ENCODE peak calls at places on chromosomes 16 and 17, in seven cellular contexts. E is stimulated activated CD4-positive, alpha-beta T cell treated with anti-CD3 and anti-CD28 coated beads, Interleukin-12 subunit alpha, Interleukin-12 subunit beta, amount 100 ng/mL, for 4 hours; U is HFFc6; O is T-helper 2 cell; T is NCI-H2171; P is progenitor cell of endocrine pancreas; M is HS-27A. Z is an unnamed sample.

GRCh38 chr17:35210741-35211140 is 16.5 kb upstream of the SLC35G3 start:
- DNase-seq in P (no peak), M (no peak), T (no peak), U (no peak), O (no peak), E (no peak), Z (no peak)

GRCh38 chr17:43917348-43918025 is 10.2 kb upstream of the MPP2 start:
- DNase-seq in U (no peak), T (no peak), P (no peak), M (no peak), E (peak), O (peak), Z (no peak)

GRCh38 chr17:7356779-7357178 is 1.8 kb downstream of the TMEM95 start:
- DNase-seq in M (no peak), E (no peak), U (no peak), P (no peak), O (no peak), T (no peak), Z (no peak)

GRCh38 chr16:84255050-84255810 is 15.4 kb upstream of the KCNG4 start:
- DNase-seq in E (no peak), U (no peak), T (peak), M (no peak), O (no peak), P (no peak), Z (no peak)

GRCh38 chr17:45147102-45147580 is 1.1 kb upstream of the HEXIM1 start:
- DNase-seq in M (no peak), E (no peak), O (no peak), T (peak), U (peak), P (no peak), Z (no peak)

GRCh38 chr16:48014349-48015135 is 141.3 kb downstream of the ABCC12 start:
- DNase-seq in P (no peak), E (no peak), U (peak), M (peak), O (no peak), T (no peak), Z (no peak)

GRCh38 chr16:51971184-51971583 is 575.8 kb downstream of the TOX3 start:
- DNase-seq in P (no peak), T (peak), O (no peak), U (peak), E (no peak), M (peak), Z (no peak)

GRCh38 chr16:23508589-23509440 is 1.5 kb downstream of the GGA2 start:
- DNase-seq in T (peak), P (no peak), E (no peak), O (no peak), M (no peak), U (no peak), Z (no peak)

GRCh38 chr17:65544658-65545057 is 16.8 kb downstream of the AXIN2 start:
- DNase-seq in T (no peak), U (no peak), O (no peak), P (no peak), M (no peak), E (no peak), Z (no peak)

GRCh38 chr17:81865733-81866439 is 5.3 kb downstream of the ARHGDIA start:
- DNase-seq in O (no peak), E (no peak), T (no peak), P (no peak), U (no peak), M (no peak), Z (no peak)

GRCh38 chr16:85921026-85921425 is 22.1 kb downstream of the IRF8 start:
- DNase-seq in P (no peak), T (no peak), E (no peak), U (no peak), M (no peak), O (no peak), Z (no peak)

GRCh38 chr16:75312875-75313274 is 61.5 kb upstream of the BCAR1 start:
- DNase-seq in T (no peak), U (no peak), P (no peak), M (no peak), E (no peak), O (no peak), Z (no peak)